ENCODE peak calls at places on chromosomes 3 and 15, in eight cellular contexts. P is left lung, T is HL-60, Y is heart left ventricle, W is body of pancreas, R is fibroblast of lung, Z is HCT116, E is H1. G is an unnamed sample.

GRCh38 chr15:90191795-90192494 is 9.2 kb upstream of the SEMA4B start:
- DNase-seq in P (peak; percentile 80), T (peak; percentile 63), Y (peak; percentile 69), W (peak; percentile 99), R (peak; percentile 65), Z (peak; percentile 16), E (no peak), G (no peak)

GRCh38 chr15:35693286-35693685 is 147.3 kb upstream of the DPH6 start:
- DNase-seq in P (no peak), T (no peak), Y (no peak), W (no peak), R (peak; percentile 25), Z (no peak), E (no peak), G (no peak)

GRCh38 chr3:81395739-81396138 is 365.7 kb downstream of the GBE1 start:
- DNase-seq in P (no peak), T (no peak), Y (no peak), W (no peak), R (no peak), Z (no peak), E (peak; percentile 3), G (no peak)

GRCh38 chr3:72255736-72256559 is 471.0 kb upstream of the PROK2 start:
- DNase-seq in P (no peak), T (no peak), Y (peak; percentile 44), W (peak; percentile 82), R (peak; percentile 55), Z (no peak), E (no peak), G (no peak)

GRCh38 chr3:77038468-77038927 is 1.4 kb upstream of the ROBO2 start:
- DNase-seq in P (peak; percentile 59), T (peak; percentile 35), Y (peak; percentile 34), W (peak; percentile 79), R (peak; percentile 93), Z (no peak), E (peak; percentile 64), G (peak; percentile 78)

GRCh38 chr3:150426292-150426691 is 18.2 kb downstream of the TSC22D2 start:
- DNase-seq in P (no peak), T (no peak), Y (no peak), W (no peak), R (no peak), Z (no peak), E (no peak), G (no peak)

GRCh38 chr15:38691365-38691764 is 126.8 kb upstream of the RASGRP1 start:
- DNase-seq in P (no peak), T (no peak), Y (no peak), W (no peak), R (no peak), Z (no peak), E (no peak), G (no peak)

GRCh38 chr3:39254806-39255449 is 24.9 kb downstream of the CX3CR1 start:
- DNase-seq in P (no peak), T (no peak), Y (no peak), W (no peak), R (no peak), Z (no peak), E (no peak), G (no peak)

GRCh38 chr3:160448845-160449659 is 534 bp downstream of the TRIM59 start:
- DNase-seq in P (no peak), T (peak; percentile 38), Y (peak; percentile 14), W (no peak), R (peak; percentile 67), Z (no peak), E (no peak), G (peak; percentile 77)

GRCh38 chr3:187889601-187890404 is 144.5 kb upstream of the BCL6 start:
- DNase-seq in P (no peak), T (peak; percentile 45), Y (no peak), W (peak; percentile 9), R (peak; percentile 20), Z (peak; percentile 13), E (no peak), G (no peak)

GRCh38 chr3:4772171-4772804 is 206.9 kb upstream of the BHLHE40 start:
- DNase-seq in P (peak; percentile 64), T (no peak), Y (peak; percentile 82), W (peak; percentile 98), R (peak; percentile 71), Z (no peak), E (no peak), G (peak; percentile 92)

GRCh38 chr15:64009241-64009640 is 37.0 kb downstream of the DAPK2 start:
- DNase-seq in P (no peak), T (no peak), Y (no peak), W (no peak), R (no peak), Z (no peak), E (no peak), G (no peak)

GRCh38 chr3:10319804-10320203 is 1.1 kb downstream of the SEC13 start:
- DNase-seq in P (no peak), T (no peak), Y (no peak), W (no peak), R (peak; percentile 15), Z (no peak), E (no peak), G (no peak)

GRCh38 chr3:114308830-114309229 is 15.0 kb downstream of the TIGIT start:
- DNase-seq in P (no peak), T (no peak), Y (no peak), W (no peak), R (no peak), Z (no peak), E (no peak), G (no peak)

GRCh38 chr15:100570735-100571363 is 31.1 kb downstream of the LINS1 start:
- DNase-seq in P (no peak), T (no peak), Y (no peak), W (no peak), R (no peak), Z (no peak), E (no peak), G (no peak)

GRCh38 chr15:100570282-100570681 is 31.7 kb downstream of the LINS1 start:
- DNase-seq in P (no peak), T (no peak), Y (no peak), W (no peak), R (no peak), Z (no peak), E (no peak), G (no peak)

GRCh38 chr15:100571592-100572167 is 30.3 kb downstream of the LINS1 start:
- DNase-seq in P (no peak), T (no peak), Y (no peak), W (no peak), R (no peak), Z (no peak), E (no peak), G (no peak)

GRCh38 chr15:100573526-100573925 is 28.5 kb downstream of the LINS1 start:
- DNase-seq in P (no peak), T (no peak), Y (no peak), W (no peak), R (no peak), Z (no peak), E (no peak), G (no peak)

DNA sequence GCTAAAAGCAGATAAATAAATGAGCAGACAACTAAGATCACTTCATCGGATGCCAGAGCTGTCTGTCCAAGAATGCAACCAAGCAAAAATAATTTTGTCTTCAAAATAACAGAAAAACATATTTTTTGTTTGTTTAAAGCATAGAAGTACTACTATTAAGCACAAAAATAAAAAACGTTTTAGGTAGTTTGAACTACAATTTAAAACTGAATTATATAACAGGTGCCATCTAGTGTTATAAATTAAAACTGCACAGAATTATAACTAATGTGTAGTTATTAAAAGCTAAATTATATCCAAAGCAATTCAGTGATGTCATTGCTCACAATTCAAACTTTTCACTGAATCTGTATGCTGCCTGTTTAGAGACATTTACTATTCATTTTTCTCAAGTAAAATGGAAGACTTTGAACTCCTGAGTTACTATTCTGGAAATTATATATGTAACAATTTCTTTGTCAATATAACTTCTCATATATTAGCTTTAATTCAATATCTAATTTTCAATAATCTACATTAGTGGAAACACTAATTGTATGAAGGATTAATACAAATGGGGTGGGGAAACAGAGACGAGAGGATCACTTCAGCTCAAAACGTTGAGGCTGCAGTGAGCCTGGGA is 29.5 kb downstream of the LINS1 start:
- DNase-seq in P (no peak), T (no peak), Y (no peak), W (no peak), R (peak; percentile 59), Z (no peak), E (no peak), G (no peak)
- TF ChIP-seq CTCF in P (peak; percentile 48), T (peak; percentile 12), Y (peak; percentile 60), W (peak; percentile 34), R (peak; percentile 20), Z (peak; percentile 58), E (no peak), G (no peak)

GRCh38 chr3:126496894-126497850 is 20.4 kb downstream of the UROC1 start:
- DNase-seq in P (no peak), T (no peak), Y (no peak), W (no peak), R (no peak), Z (no peak), E (no peak), G (no peak)

GRCh38 chr3:126500016-126500415 is 17.6 kb downstream of the UROC1 start:
- DNase-seq in P (no peak), T (no peak), Y (no peak), W (no peak), R (no peak), Z (no peak), E (no peak), G (no peak)

GRCh38 chr3:126497936-126498335 is 19.6 kb downstream of the UROC1 start:
- DNase-seq in P (no peak), T (no peak), Y (no peak), W (no peak), R (no peak), Z (no peak), E (no peak), G (no peak)

GRCh38 chr3:126499401-126499800 is 18.2 kb downstream of the UROC1 start:
- DNase-seq in P (no peak), T (no peak), Y (no peak), W (no peak), R (no peak), Z (no peak), E (no peak), G (no peak)

GRCh38 chr3:126498936-126499335 is 18.6 kb downstream of the UROC1 start:
- DNase-seq in P (no peak), T (no peak), Y (no peak), W (no peak), R (no peak), Z (no peak), E (no peak), G (no peak)
- H3K4me3 ChIP-seq in P (no peak overlapping the region), T (no peak overlapping the region), Y (no peak overlapping the region), W (no peak overlapping the region), R (no peak overlapping the region), Z (no peak overlapping the region), E (no peak overlapping the region), G (no peak overlapping the region)

GRCh38 chr3:49629451-49629850 is 44.7 kb upstream of the APEH start:
- DNase-seq in P (no peak), T (no peak), Y (no peak), W (no peak), R (no peak), Z (no peak), E (no peak), G (no peak)
- H3K27ac ChIP-seq in P (no peak overlapping the region), T (no peak overlapping the region), Y (no peak overlapping the region), W (no peak overlapping the region), R (no peak overlapping the region), Z (no peak overlapping the region), E (no peak overlapping the region), G (no peak overlapping the region)

DNA sequence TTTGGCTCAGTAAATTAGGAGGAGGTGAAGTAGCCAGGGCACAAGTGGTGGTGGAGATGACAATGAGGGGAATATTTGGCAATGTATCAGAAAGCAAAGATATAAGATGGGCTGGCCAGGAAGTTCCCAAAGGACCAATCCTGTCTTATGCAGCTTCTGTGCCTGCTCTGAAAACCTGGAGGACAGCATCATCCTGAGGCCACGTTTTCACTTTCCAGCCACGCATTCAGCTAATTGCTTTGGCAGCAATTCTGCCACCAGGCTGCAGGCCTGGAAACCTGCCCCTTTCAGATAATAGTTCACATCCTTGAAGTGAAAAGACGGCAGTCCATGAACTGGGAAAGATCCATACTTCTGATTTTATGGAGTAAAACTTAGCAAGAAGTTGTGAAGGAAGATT is 682.4 kb downstream of the GRM7 start:
- DNase-seq in P (no peak), T (no peak), Y (no peak), W (no peak), R (no peak), Z (no peak), E (no peak), G (no peak)
- TF ChIP-seq CTCF in P (no peak), T (no peak), Y (no peak), W (no peak), R (no peak), Z (no peak), E (peak; percentile 26), G (no peak)

G was measured in coronary artery.